ENCODE peak calls at places on chromosomes 5 and 9, in eight cellular contexts. E is activated CD8-positive, alpha-beta memory T cell treated with anti-CD3 and anti-CD28 coated beads, Interleukin-2, amount 50 U/mL, for 48 hours; C is T-helper 1 cell; X is adrenal gland; V is HTR-8/SVneo; M is fibroblast of mammary gland; D is NCI-H1105 treated with DMSO at 0.1 percent for 48 hours; I is dermis microvascular lymphatic vessel endothelial cell. T is an unnamed sample.
A peak's percentile ranks its signal among the peaks of the same experiment; 100 is the strongest.

GRCh38 chr9:79731483-79731882 is 159.7 kb downstream of the TLE4 start:
- DNase-seq in C (no peak), M (no peak), E (no peak), V (no peak), D (no peak), I (no peak), X (no peak), T (no peak)

GRCh38 chr9:132372177-132373095 is 17.6 kb upstream of the SETX start:
- DNase-seq in I (peak; percentile 99), V (peak; percentile 24), X (peak; percentile 46), D (no peak), C (no peak), E (no peak), M (no peak), T (peak; percentile 35)

GRCh38 chr9:125889122-125889523 is 141.9 kb downstream of the PBX3 start:
- DNase-seq in C (no peak), I (no peak), M (peak; percentile 21), V (no peak), D (no peak), E (no peak), X (peak; percentile 47), T (no peak)

GRCh38 chr5:54446169-54446786 is 9.2 kb upstream of the HSPB3 start:
- DNase-seq in M (no peak), D (no peak), C (no peak), V (no peak), I (no peak), X (no peak), E (no peak), T (no peak)

GRCh38 chr5:55594636-55595035 is 59.9 kb upstream of the PLPP1 start:
- DNase-seq in D (no peak), V (no peak), I (peak; percentile 76), C (no peak), E (no peak), X (no peak), M (no peak), T (no peak)

GRCh38 chr9:123607479-123607878 is 251.5 kb downstream of the CRB2 start:
- DNase-seq in I (no peak), C (no peak), M (no peak), D (no peak), E (no peak), X (no peak), V (no peak), T (no peak)

GRCh38 chr5:161023591-161023990 is 171.6 kb upstream of the ATP10B start:
- DNase-seq in M (no peak), I (no peak), D (no peak), C (no peak), E (no peak), V (no peak), X (no peak), T (no peak)

GRCh38 chr5:62268239-62268638 is 37.8 kb upstream of the KIF2A start:
- DNase-seq in X (no peak), V (no peak), D (peak; percentile 48), E (no peak), M (no peak), C (no peak), I (peak; percentile 9), T (no peak)

GRCh38 chr5:116395178-116395577 is 179.4 kb downstream of the SEMA6A start:
- DNase-seq in E (no peak), D (peak; percentile 81), V (no peak), M (no peak), I (no peak), C (no peak), X (no peak), T (no peak)

GRCh38 chr5:131209506-131210191 is 38.9 kb downstream of the LYRM7 start:
- DNase-seq in C (peak; percentile 35), M (no peak), D (no peak), I (no peak), V (no peak), E (peak; percentile 57), X (no peak), T (no peak)

GRCh38 chr5:169808118-169808581 is 171.1 kb downstream of the DOCK2 start:
- DNase-seq in C (no peak), M (no peak), D (no peak), V (no peak), I (no peak), E (no peak), X (no peak), T (no peak)

GRCh38 chr9:124771867-124772621 is 933 bp upstream of the NR6A1 start:
- DNase-seq in D (peak; percentile 60), X (peak; percentile 79), I (peak; percentile 68), V (no peak), C (no peak), M (peak; percentile 62), E (peak; percentile 80), T (peak; percentile 62)

GRCh38 chr9:121598167-121599000 is 53.0 kb upstream of the DAB2IP start:
- DNase-seq in E (no peak), I (peak; percentile 14), D (no peak), V (no peak), X (peak; percentile 46), M (peak; percentile 50), C (no peak), T (no peak)

GRCh38 chr5:154316223-154316967 is 125.9 kb downstream of the GALNT10 start:
- DNase-seq in X (no peak), C (no peak), D (peak; percentile 30), E (no peak), I (no peak), V (no peak), M (no peak), T (no peak)